ENCODE peak calls at places on chromosomes 7 and 10, in four cellular contexts. Z is GM12878, R is IMR-90, N is K562. H is an unnamed sample.

GRCh38 chr7:115441033-115441432 is 519.1 kb downstream of the MDFIC start:
- DNase-seq in N (no peak), R (no peak), Z (no peak), H (no peak)

GRCh38 chr7:2287742-2288141 is 26.5 kb downstream of the SNX8 start:
- DNase-seq in Z (no peak), N (no peak), R (no peak), H (no peak)

GRCh38 chr7:151491859-151492258 is 27.8 kb downstream of the RHEB start:
- DNase-seq in N (no peak), R (peak; percentile 90), Z (no peak), H (no peak)

GRCh38 chr7:94403546-94403945 is 8.9 kb downstream of the COL1A2 start:
- DNase-seq in R (no peak), Z (no peak), N (no peak), H (no peak)

GRCh38 chr7:81120803-81121202 is 202.0 kb upstream of the SEMA3C start:
- DNase-seq in Z (no peak), N (no peak), R (no peak), H (no peak)

GRCh38 chr10:97683556-97684357 is 3.3 kb downstream of the AVPI1 start:
- DNase-seq in N (no peak), R (peak; percentile 70), Z (no peak), H (peak; percentile 62)

GRCh38 chr7:103425177-103425576 is 20.8 kb downstream of the SLC26A5 start:
- DNase-seq in Z (no peak), R (no peak), N (no peak), H (no peak)

GRCh38 chr7:100585511-100586265 is at the start of gene LRCH4:
- DNase-seq in R (no peak), N (peak; percentile 98), Z (no peak), H (no peak)

GRCh38 chr10:3792710-3793219 is 7.8 kb upstream of the KLF6 start:
- DNase-seq in Z (no peak), N (no peak), R (no peak), H (no peak)

GRCh38 chr7:92639213-92639896 is 49.2 kb upstream of the FAM133B start:
- DNase-seq in R (no peak), Z (no peak), N (no peak), H (no peak)

GRCh38 chr10:89785095-89785494 is 83.7 kb downstream of the KIF20B start:
- DNase-seq in N (peak; percentile 15), Z (no peak), R (no peak), H (no peak)

GRCh38 chr7:151553356-151553755 is 33.7 kb upstream of the RHEB start:
- DNase-seq in N (no peak), Z (no peak), R (no peak), H (no peak)

GRCh38 chr10:63429280-63429679 is 36.5 kb downstream of the JMJD1C start:
- DNase-seq in N (no peak), R (peak; percentile 74), Z (no peak), H (peak; percentile 53)

GRCh38 chr10:99233000-99233679 is 2.5 kb downstream of the HPSE2 start:
- DNase-seq in Z (no peak), R (no peak), N (no peak), H (no peak)

GRCh38 chr7:30162622-30163124 is 27.9 kb downstream of the MTURN start:
- DNase-seq in N (no peak), Z (no peak), R (peak; percentile 59), H (peak; percentile 65)

GRCh38 chr7:2687338-2687869 is 598 bp upstream of the AMZ1 start:
- DNase-seq in R (peak; percentile 75), N (no peak), Z (no peak), H (no peak)

GRCh38 chr7:44131173-44132009 is 8.0 kb upstream of the POLD2 start:
- DNase-seq in R (no peak), Z (no peak), N (no peak), H (no peak)

GRCh38 chr10:34858003-34858402 is 42.9 kb upstream of the PARD3 start:
- DNase-seq in Z (no peak), N (no peak), R (no peak), H (no peak)

GRCh38 chr7:155881471-155882350 is 69.4 kb upstream of the SHH start:
- DNase-seq in Z (no peak), N (no peak), R (no peak), H (no peak)

GRCh38 chr7:6157685-6158423 is 114.6 kb downstream of the CYTH3 start:
- DNase-seq in N (no peak), Z (no peak), R (no peak), H (no peak)

GRCh38 chr10:80487422-80487785 is 33.3 kb downstream of the TSPAN14 start:
- DNase-seq in R (no peak), N (no peak), Z (no peak), H (no peak)

GRCh38 chr10:114519306-114519669 is 115.0 kb upstream of the AFAP1L2 start:
- DNase-seq in Z (no peak), R (no peak), N (no peak), H (no peak)

GRCh38 chr7:80047856-80048459 is 86.7 kb upstream of the GNAI1 start:
- DNase-seq in R (peak; percentile 34), N (no peak), Z (no peak), H (no peak)

GRCh38 chr10:3710764-3711163 is 74.2 kb downstream of the KLF6 start:
- DNase-seq in Z (no peak), N (no peak), R (no peak), H (no peak)

GRCh38 chr10:124249812-124250432 is 156.5 kb upstream of the CHST15 start:
- DNase-seq in N (peak; percentile 15), R (no peak), Z (no peak), H (no peak)

GRCh38 chr7:151056286-151057037 is 1.2 kb downstream of the CDK5 start:
- DNase-seq in R (no peak), Z (no peak), N (peak; percentile 70), H (no peak)

GRCh38 chr10:130128922-130129321 is 7.3 kb upstream of the GLRX3 start:
- DNase-seq in Z (no peak), N (no peak), R (no peak), H (no peak)

GRCh38 chr10:126204320-126204719 is 184.0 kb downstream of the ADAM12 start:
- DNase-seq in Z (no peak), R (no peak), N (no peak), H (no peak)

GRCh38 chr7:79141252-79141651 is 312.2 kb downstream of the MAGI2 start:
- DNase-seq in R (no peak), Z (no peak), N (no peak), H (no peak)

GRCh38 chr10:72503241-72503640 is 122.6 kb downstream of the MICU1 start:
- DNase-seq in Z (no peak), R (peak; percentile 69), N (no peak), H (no peak)

GRCh38 chr7:157825325-157825724 is 488.5 kb downstream of the DNAJB6 start:
- DNase-seq in N (no peak), Z (no peak), R (no peak), H (no peak)

GRCh38 chr10:107031981-107032699 is 132.4 kb downstream of the SORCS1 start:
- DNase-seq in N (peak; percentile 20), Z (no peak), R (no peak), H (no peak)

GRCh38 chr7:92255308-92255707 is 9.5 kb downstream of the ANKIB1 start:
- DNase-seq in N (no peak), R (peak; percentile 93), Z (no peak), H (no peak)

GRCh38 chr10:124629410-124629809 is 114.8 kb downstream of the FAM53B start:
- DNase-seq in N (no peak), Z (no peak), R (no peak), H (no peak)

GRCh38 chr7:132837529-132837928 is 244.4 kb downstream of the CHCHD3 start:
- DNase-seq in N (no peak), R (no peak), Z (no peak), H (no peak)

GRCh38 chr10:88157981-88158465 is 294.6 kb downstream of the PTEN start:
- DNase-seq in N (no peak), R (peak; percentile 96), Z (no peak), H (peak; percentile 76)

GRCh38 chr7:128827248-128827958 is 2.8 kb upstream of the FLNC start:
- DNase-seq in R (peak; percentile 83), N (peak; percentile 63), Z (no peak), H (peak; percentile 14)

GRCh38 chr7:40595129-40595528 is 460.3 kb downstream of the SUGCT start:
- DNase-seq in N (no peak), Z (no peak), R (peak; percentile 28), H (no peak)

GRCh38 chr7:139300390-139300789 is 40.7 kb upstream of the FMC1 start:
- DNase-seq in Z (no peak), R (peak; percentile 30), N (no peak), H (peak; percentile 30)

DNA sequence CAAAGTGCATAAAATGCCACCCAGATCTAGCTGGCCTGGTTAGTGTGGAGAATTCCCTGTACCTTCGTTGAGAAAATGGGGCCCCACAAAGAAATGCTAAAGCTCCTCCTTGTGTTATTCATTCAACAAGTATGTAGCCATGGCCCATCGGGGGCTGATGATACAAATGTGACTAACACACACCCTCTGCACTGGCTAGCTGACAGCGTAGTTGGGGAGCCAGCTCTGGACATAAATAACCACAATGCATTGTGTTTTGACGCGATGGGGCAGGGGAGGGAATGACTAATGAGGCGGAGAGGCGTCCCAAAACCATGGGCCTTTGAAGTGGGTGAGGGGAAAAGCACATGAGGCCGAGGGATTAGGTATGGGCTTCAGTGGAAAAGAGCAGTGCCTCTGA is 28.2 kb upstream of the ASL start:
- DNase-seq in N (no peak), Z (no peak), R (peak; percentile 95), H (no peak)
- TF ChIP-seq FOS in N (no peak), Z (no peak), R (peak; percentile 84), H (no peak)

DNA sequence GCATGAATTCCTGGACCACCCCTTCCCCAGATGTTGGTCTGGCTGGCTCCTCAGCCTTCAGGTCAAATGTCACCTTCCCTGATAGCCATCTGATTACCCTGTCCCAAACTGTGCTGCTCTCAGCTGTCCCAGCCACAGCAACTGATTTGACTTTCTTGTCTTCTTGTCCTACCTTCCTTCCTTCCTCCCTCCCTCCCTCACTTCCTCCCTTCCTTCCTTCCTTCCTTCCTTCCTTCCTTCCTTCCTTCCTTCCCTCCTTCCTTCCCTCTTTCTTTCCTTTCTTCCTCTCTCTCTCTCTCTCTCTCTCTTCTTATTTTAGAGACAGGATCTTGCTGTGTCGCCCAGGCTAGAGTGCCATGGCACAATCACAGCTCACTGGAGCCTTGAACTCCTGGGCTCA is 242.5 kb downstream of the RPS24 start:
- DNase-seq in N (no peak), R (no peak), Z (no peak), H (no peak)
- TF ChIP-seq FOS in N (no peak), R (no peak), Z (no peak), H (no peak)

DNA sequence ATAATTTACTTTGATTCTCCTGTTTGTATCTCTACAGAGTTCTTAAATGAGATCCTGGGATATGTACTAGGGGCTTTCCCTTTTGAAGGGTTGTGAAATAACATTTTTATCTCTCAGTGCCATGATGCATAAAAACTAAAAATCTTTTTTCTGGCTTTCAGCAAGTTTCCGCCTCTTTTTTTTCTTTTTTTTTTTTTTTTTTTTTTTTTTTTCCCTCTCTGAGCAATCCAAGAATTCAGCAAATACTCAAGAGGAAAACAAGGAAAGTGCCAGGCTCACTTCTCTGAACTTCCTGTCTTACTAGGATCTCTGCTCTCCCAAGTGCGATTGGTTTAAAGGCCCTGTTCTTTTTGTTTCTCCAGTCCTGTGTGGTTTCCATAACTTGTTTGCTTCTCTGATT is 79.9 kb downstream of the HYCC1 start:
- DNase-seq in R (no peak), Z (no peak), N (no peak), H (no peak)
- TF ChIP-seq FOS in R (no peak), Z (no peak), N (no peak), H (no peak)

GRCh38 chr10:84525120-84525806 is 196.9 kb downstream of the CCSER2 start:
- DNase-seq in N (peak; percentile 39), R (no peak), Z (no peak), H (peak; percentile 97)
- TF ChIP-seq FOS in N (no peak), R (no peak), Z (no peak), H (no peak)

GRCh38 chr10:108358912-108359311 is 1194.4 kb upstream of the SORCS1 start:
- DNase-seq in N (no peak), Z (peak; percentile 13), R (peak; percentile 82), H (no peak)
- TF ChIP-seq FOS in N (no peak), Z (no peak), R (peak; percentile 70), H (peak; percentile 21)

H was measured in endothelial cell of umbilical vein.